ENCODE peak calls at places on chromosomes 16 and 17, in nine cellular contexts. U is left ventricle myocardium inferior; G is brain microvascular endothelial cell; P is CD4-positive, alpha-beta T cell; V is uterus; N is caudate nucleus; M is K562; A is iPS DF 6.9; R is SK-N-SH. O is an unnamed sample.

GRCh38 chr16:4814046-4814445 is 11.6 kb upstream of the ROGDI start:
- DNase-seq in U (no peak), G (no peak), P (no peak), V (no peak), N (no peak), M (no peak), A (no peak), R (no peak), O (no peak)

GRCh38 chr16:58040496-58040846 is 14.9 kb downstream of the MMP15 start:
- DNase-seq in U (no peak), G (no peak), P (no peak), V (no peak), N (no peak), M (no peak), A (no peak), R (peak), O (no peak)

GRCh38 chr17:83171661-83172060 is 92.3 kb downstream of the METRNL start:
- DNase-seq in U (no peak), G (no peak), P (no peak), V (peak), N (no peak), M (no peak), A (no peak), R (peak), O (no peak)

GRCh38 chr16:69187387-69187890 is 475 bp downstream of the SNTB2 start:
- DNase-seq in U (peak), G (no peak), P (peak), V (peak), N (peak), M (peak), A (no peak), R (peak), O (peak)

GRCh38 chr16:65218348-65218747 is 96.5 kb upstream of the CDH11 start:
- DNase-seq in U (no peak), G (no peak), P (no peak), V (no peak), N (no peak), M (no peak), A (no peak), R (no peak), O (no peak)

GRCh38 chr17:40281663-40282062 is 6.0 kb upstream of the CDC6 start:
- DNase-seq in U (no peak), G (no peak), P (no peak), V (no peak), N (no peak), M (no peak), A (peak), R (no peak), O (no peak)

GRCh38 chr17:73166731-73167581 is 2.1 kb downstream of the SSTR2 start:
- DNase-seq in U (no peak), G (no peak), P (no peak), V (no peak), N (peak), M (no peak), A (no peak), R (no peak), O (no peak)

GRCh38 chr17:3535253-3535995 is 22.2 kb downstream of the TRPV3 start:
- DNase-seq in U (peak), G (peak), P (peak), V (no peak), N (peak), M (peak), A (peak), R (peak), O (no peak)

GRCh38 chr16:2773188-2773968 is 3.7 kb downstream of the ELOB start:
- DNase-seq in U (no peak), G (no peak), P (no peak), V (no peak), N (no peak), M (no peak), A (no peak), R (no peak), O (no peak)

GRCh38 chr17:72421128-72422092 is 300.6 kb downstream of the SOX9 start:
- DNase-seq in U (no peak), G (peak), P (no peak), V (no peak), N (peak), M (no peak), A (no peak), R (no peak), O (peak)

GRCh38 chr17:70934834-70935233 is 765.5 kb downstream of the KCNJ2 start:
- DNase-seq in U (no peak), G (no peak), P (no peak), V (no peak), N (no peak), M (no peak), A (no peak), R (no peak), O (no peak)

GRCh38 chr17:66422181-66422580 is 119.8 kb downstream of the PRKCA start:
- DNase-seq in U (no peak), G (no peak), P (no peak), V (no peak), N (no peak), M (no peak), A (no peak), R (no peak), O (no peak)

GRCh38 chr17:2189231-2189630 is 114.4 kb downstream of the SMG6 start:
- DNase-seq in U (no peak), G (no peak), P (no peak), V (peak), N (no peak), M (no peak), A (no peak), R (no peak), O (no peak)

GRCh38 chr17:4420692-4421131 is 13.0 kb upstream of the SPNS3 start:
- DNase-seq in U (no peak), G (peak), P (peak), V (peak), N (peak), M (peak), A (peak), R (peak), O (peak)

DNA sequence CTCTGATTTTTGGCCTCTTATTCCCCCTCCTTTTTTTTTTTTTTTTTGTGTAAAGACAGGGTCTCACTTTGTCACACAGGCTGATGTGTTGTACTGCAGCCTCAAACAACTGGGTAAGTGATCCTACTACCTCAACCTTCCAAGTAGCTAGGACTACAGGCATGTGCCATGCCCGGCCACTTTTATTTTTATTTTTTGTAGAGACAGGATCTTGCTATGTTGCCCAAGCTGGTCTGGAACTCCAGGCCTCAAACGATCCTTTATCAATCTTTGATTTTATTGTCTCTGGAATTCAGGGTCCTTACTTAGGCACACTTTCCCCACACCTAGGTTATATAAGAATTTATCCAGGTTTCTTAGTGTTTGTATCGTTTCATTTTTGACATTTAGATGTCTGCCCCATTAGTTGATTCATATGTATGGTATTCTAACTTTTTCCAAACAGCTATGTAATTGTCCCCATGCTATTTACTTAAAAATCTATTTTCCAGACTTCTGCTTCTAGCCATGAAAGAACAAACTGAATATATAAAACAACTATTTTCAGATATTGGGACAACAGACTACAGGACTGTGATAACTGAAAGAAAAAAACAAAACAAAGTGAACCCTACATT is 13.9 kb downstream of the CMC2 start:
- DNase-seq in U (no peak), G (no peak), P (no peak), V (no peak), N (no peak), M (no peak), A (no peak), R (no peak), O (no peak)
- H3K27ac ChIP-seq in U (peak), G (peak), P (no peak), V (peak), N (no peak), M (peak), A (no peak), R (peak), O (no peak)

DNA sequence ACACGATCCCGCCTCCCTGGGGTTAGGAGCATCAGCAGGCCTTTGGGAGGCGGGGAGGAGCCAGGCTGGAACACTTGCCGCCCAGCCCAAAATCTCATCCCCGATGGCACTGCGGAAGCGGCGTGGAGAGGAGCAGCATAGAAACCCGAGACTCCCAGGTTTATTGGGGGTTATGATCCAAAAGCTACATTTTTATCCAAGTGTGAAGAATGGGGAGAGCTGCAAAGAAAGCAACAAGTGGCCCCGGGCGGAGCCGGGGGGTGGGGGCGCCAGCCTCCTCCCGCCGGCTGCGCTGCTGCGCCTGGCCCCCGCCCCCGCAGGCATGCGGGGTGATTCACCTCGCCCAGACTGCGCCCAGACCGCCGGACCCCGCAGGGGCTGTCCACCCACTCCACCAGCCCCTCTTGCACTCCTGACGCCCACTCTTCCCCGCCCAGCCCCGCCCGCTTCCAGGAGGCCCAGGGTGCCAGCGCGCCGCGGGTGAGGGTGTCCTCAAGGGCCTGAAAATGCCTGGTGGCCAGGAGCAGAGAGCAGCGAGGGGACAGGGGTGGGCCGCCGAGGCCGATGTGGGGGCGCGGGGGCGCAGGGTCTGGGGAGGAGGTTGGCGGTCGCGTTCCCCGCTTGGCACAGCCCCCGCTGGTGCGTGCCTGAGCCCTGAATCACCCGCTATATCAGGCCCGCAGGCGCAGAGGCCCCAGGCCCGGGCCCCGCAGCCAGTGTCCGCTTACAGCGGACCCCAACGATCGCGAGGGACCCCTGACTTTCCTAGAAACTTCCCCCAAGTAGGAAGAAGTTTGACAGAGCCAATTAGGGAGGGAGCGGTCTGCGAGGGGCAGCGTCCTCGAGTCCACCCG is 1.4 kb downstream of the CAVIN1 start:
- DNase-seq in U (peak), G (peak), P (no peak), V (peak), N (no peak), M (peak), A (no peak), R (peak), O (peak)
- H3K27ac ChIP-seq in U (peak), G (peak), P (no peak), V (peak), N (peak), M (peak), A (no peak), R (peak), O (peak)

GRCh38 chr17:35065880-35066279 is 2.4 kb upstream of the RFFL start:
- DNase-seq in U (no peak), G (no peak), P (no peak), V (no peak), N (no peak), M (no peak), A (no peak), R (no peak), O (no peak)
- H3K27ac ChIP-seq in U (no peak), G (no peak), P (no peak), V (no peak), N (peak), M (no peak), A (no peak), R (no peak), O (no peak)

GRCh38 chr16:15671530-15672117 is 21.6 kb downstream of the NDE1 start:
- DNase-seq in U (no peak), G (no peak), P (no peak), V (no peak), N (no peak), M (no peak), A (no peak), R (no peak), O (no peak)
- H3K27ac ChIP-seq in U (peak), G (peak), P (peak), V (peak), N (peak), M (no peak), A (no peak), R (no peak), O (no peak)

GRCh38 chr16:22971346-22971924 is 157.5 kb downstream of the HS3ST2 start:
- DNase-seq in U (no peak), G (no peak), P (no peak), V (no peak), N (no peak), M (no peak), A (no peak), R (no peak), O (no peak)

GRCh38 chr16:22973451-22973991 is 159.6 kb downstream of the HS3ST2 start:
- DNase-seq in U (no peak), G (no peak), P (no peak), V (no peak), N (no peak), M (no peak), A (no peak), R (no peak), O (no peak)

GRCh38 chr16:22979038-22979437 is 165.1 kb downstream of the HS3ST2 start:
- DNase-seq in U (no peak), G (no peak), P (no peak), V (no peak), N (no peak), M (no peak), A (no peak), R (no peak), O (no peak)

GRCh38 chr16:22977294-22977697 is 163.3 kb downstream of the HS3ST2 start:
- DNase-seq in U (no peak), G (no peak), P (no peak), V (no peak), N (no peak), M (no peak), A (no peak), R (no peak), O (no peak)
- H3K27ac ChIP-seq in U (no peak), G (no peak), P (no peak), V (no peak), N (no peak), M (no peak), A (no peak), R (no peak), O (no peak)

GRCh38 chr17:43034623-43035293 is 9.7 kb downstream of the RND2 start:
- DNase-seq in U (no peak), G (no peak), P (no peak), V (no peak), N (no peak), M (no peak), A (no peak), R (peak), O (no peak)
- H3K27ac ChIP-seq in U (no peak), G (no peak), P (no peak), V (no peak), N (no peak), M (no peak), A (no peak), R (no peak), O (no peak)

GRCh38 chr16:75402821-75403475 is 30.4 kb downstream of the CFDP1 start:
- DNase-seq in U (no peak), G (peak), P (no peak), V (no peak), N (no peak), M (peak), A (no peak), R (peak), O (no peak)

GRCh38 chr16:75398333-75398732 is 35.0 kb downstream of the CFDP1 start:
- DNase-seq in U (no peak), G (no peak), P (no peak), V (no peak), N (no peak), M (no peak), A (no peak), R (no peak), O (no peak)

GRCh38 chr16:75406943-75407342 is 26.4 kb downstream of the CFDP1 start:
- DNase-seq in U (no peak), G (no peak), P (no peak), V (no peak), N (no peak), M (no peak), A (no peak), R (no peak), O (no peak)

GRCh38 chr16:75402174-75402820 is 31.0 kb downstream of the CFDP1 start:
- DNase-seq in U (no peak), G (peak), P (no peak), V (no peak), N (no peak), M (no peak), A (no peak), R (no peak), O (no peak)

GRCh38 chr16:75401697-75402096 is 31.6 kb downstream of the CFDP1 start:
- DNase-seq in U (no peak), G (no peak), P (no peak), V (no peak), N (no peak), M (no peak), A (no peak), R (no peak), O (no peak)
- H3K27ac ChIP-seq in U (peak), G (peak), P (no peak), V (peak), N (no peak), M (no peak), A (no peak), R (peak), O (no peak)